ENCODE peak calls at places on chromosomes 2 and 18, in four cellular contexts. E is foreskin fibroblast, W is endothelial cell, X is GM13977. S is an unnamed sample.

GRCh38 chr2:9112079-9112721 is 94.4 kb upstream of the ASAP2 start:
- DNase-seq in E (peak; percentile 91), W (no peak), X (no peak), S (no peak)

GRCh38 chr18:79853993-79854364 is 56.2 kb downstream of the KCNG2 start:
- DNase-seq in E (no peak), W (no peak), X (no peak), S (no peak)

GRCh38 chr2:287471-287885 is 413 bp downstream of the ALKAL2 start:
- DNase-seq in E (no peak), W (peak; percentile 49), X (peak; percentile 64), S (peak; percentile 50)

GRCh38 chr2:64915510-64915900 is 73.7 kb upstream of the SLC1A4 start:
- DNase-seq in E (no peak), W (no peak), X (no peak), S (no peak)

GRCh38 chr2:40004336-40004735 is 225.3 kb upstream of the THUMPD2 start:
- DNase-seq in E (peak; percentile 61), W (no peak), X (no peak), S (no peak)

GRCh38 chr18:51668101-51668500 is 470.6 kb upstream of the MEX3C start:
- DNase-seq in E (peak; percentile 6), W (peak; percentile 73), X (peak; percentile 33), S (peak; percentile 81)

GRCh38 chr18:31679806-31680793 is 4.3 kb downstream of the B4GALT6 start:
- DNase-seq in E (no peak), W (no peak), X (no peak), S (no peak)

GRCh38 chr2:23460228-23460627 is 75.2 kb downstream of the KLHL29 start:
- DNase-seq in E (no peak), W (no peak), X (no peak), S (no peak)

GRCh38 chr2:188278388-188279092 is 13.1 kb upstream of the GULP1 start:
- DNase-seq in E (no peak), W (no peak), X (no peak), S (no peak)

GRCh38 chr2:24220534-24221281 is 45.9 kb downstream of the FAM228A start:
- DNase-seq in E (no peak), W (no peak), X (no peak), S (no peak)

GRCh38 chr2:46481541-46482193 is 2.3 kb downstream of the TMEM247 start:
- DNase-seq in E (peak; percentile 85), W (no peak), X (no peak), S (no peak)

GRCh38 chr2:7492719-7493118 is 575.5 kb downstream of the RNF144A start:
- DNase-seq in E (no peak), W (no peak), X (no peak), S (no peak)

GRCh38 chr2:223104336-223104735 is 52.3 kb downstream of the KCNE4 start:
- DNase-seq in E (no peak), W (no peak), X (no peak), S (no peak)

GRCh38 chr2:216777637-216778273 is 82.1 kb downstream of the TNP1 start:
- DNase-seq in E (peak; percentile 4), W (peak; percentile 56), X (peak; percentile 78), S (peak; percentile 29)

GRCh38 chr2:156896294-156896693 is 361.2 kb upstream of the GALNT5 start:
- DNase-seq in E (peak; percentile 17), W (no peak), X (peak; percentile 3), S (no peak)

GRCh38 chr18:25646971-25647370 is 295.0 kb upstream of the ZNF521 start:
- DNase-seq in E (peak; percentile 42), W (no peak), X (no peak), S (no peak)

GRCh38 chr2:225041210-225041870 is 928 bp downstream of the DOCK10 start:
- DNase-seq in E (peak; percentile 50), W (no peak), X (peak; percentile 83), S (peak; percentile 3)

GRCh38 chr18:10152475-10152874 is 238.7 kb downstream of the VAPA start:
- DNase-seq in E (no peak), W (no peak), X (no peak), S (no peak)

GRCh38 chr18:24031318-24031717 is 16.8 kb downstream of the TTC39C start:
- DNase-seq in E (no peak), W (no peak), X (no peak), S (no peak)

GRCh38 chr2:105100064-105100840 is 62.4 kb downstream of the MRPS9 start:
- DNase-seq in E (no peak), W (no peak), X (peak; percentile 54), S (no peak)

GRCh38 chr2:216849987-216850386 is 9.9 kb downstream of the TNP1 start:
- DNase-seq in E (no peak), W (no peak), X (no peak), S (no peak)

GRCh38 chr2:104859310-104860130 is 5.6 kb downstream of the POU3F3 start:
- DNase-seq in E (no peak), W (no peak), X (peak; percentile 20), S (no peak)

GRCh38 chr2:3146175-3146574 is 231.4 kb downstream of the EIPR1 start:
- DNase-seq in E (no peak), W (no peak), X (no peak), S (no peak)

GRCh38 chr2:217070043-217070430 is 210.2 kb upstream of the TNP1 start:
- DNase-seq in E (no peak), W (no peak), X (no peak), S (no peak)

GRCh38 chr2:85326946-85327756 is 638 bp downstream of the TGOLN2 start:
- DNase-seq in E (no peak), W (peak; percentile 32), X (peak; percentile 61), S (peak; percentile 42)

GRCh38 chr2:130882991-130883390 is 46.3 kb downstream of the ARHGEF4 start:
- DNase-seq in E (no peak), W (no peak), X (no peak), S (no peak)

GRCh38 chr2:108907822-108908716 is 81.0 kb downstream of the EDAR start:
- DNase-seq in E (no peak), W (no peak), X (no peak), S (no peak)

GRCh38 chr18:73663581-73663980 is 484.1 kb downstream of the FBXO15 start:
- DNase-seq in E (no peak), W (no peak), X (no peak), S (no peak)

GRCh38 chr18:5451871-5452270 is 91.9 kb downstream of the EPB41L3 start:
- DNase-seq in E (no peak), W (no peak), X (no peak), S (no peak)

GRCh38 chr18:59606193-59607175 is 90.7 kb downstream of the CCBE1 start:
- DNase-seq in E (peak; percentile 72), W (no peak), X (no peak), S (no peak)

GRCh38 chr2:694174-694573 is 17.0 kb upstream of the TMEM18 start:
- DNase-seq in E (peak; percentile 34), W (no peak), X (no peak), S (no peak)

GRCh38 chr2:240704651-240705050 is 13.0 kb downstream of the AQP12A start:
- DNase-seq in E (no peak), W (no peak), X (no peak), S (no peak)

GRCh38 chr2:47194410-47194809 is 39.3 kb upstream of the STPG4 start:
- DNase-seq in E (no peak), W (no peak), X (no peak), S (no peak)

GRCh38 chr2:98757904-98758421 is 27.0 kb upstream of the MGAT4A start:
- DNase-seq in E (peak; percentile 86), W (no peak), X (peak; percentile 66), S (no peak)

GRCh38 chr2:107337209-107337898 is 451.4 kb upstream of the ST6GAL2 start:
- DNase-seq in E (no peak), W (no peak), X (no peak), S (no peak)

GRCh38 chr2:232365621-232366321 is 12.8 kb upstream of the ALPP start:
- DNase-seq in E (no peak), W (peak; percentile 77), X (no peak), S (peak; percentile 61)
- TF ChIP-seq CTCF in E (peak; percentile 47), W (peak; percentile 57), X (peak; percentile 45), S (peak; percentile 52)

GRCh38 chr2:19362652-19363473 is 4.4 kb upstream of the OSR1 start:
- DNase-seq in E (peak; percentile 88), W (peak; percentile 80), X (peak; percentile 65), S (peak; percentile 86)
- TF ChIP-seq CTCF in E (peak; percentile 73), W (peak; percentile 89), X (peak; percentile 63), S (peak; percentile 84)

DNA sequence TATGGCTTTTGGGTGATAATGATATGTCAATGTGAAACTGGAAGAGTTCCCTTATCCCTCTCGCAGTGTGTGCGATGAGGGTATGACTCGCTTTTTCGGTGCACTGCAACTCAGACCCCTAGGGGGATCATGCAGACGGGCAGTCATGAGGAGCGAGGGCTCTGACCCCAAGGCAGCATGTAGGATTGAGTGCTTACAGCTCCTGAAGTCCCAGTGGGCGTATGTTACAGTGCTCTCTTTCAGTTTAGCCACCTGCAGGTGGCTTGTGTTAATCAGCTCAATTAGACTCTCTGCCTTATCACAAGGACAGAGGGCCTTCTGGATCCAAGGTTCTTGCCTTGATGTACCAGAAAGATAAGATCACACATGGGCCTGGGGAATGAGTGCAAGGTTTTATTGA is 1269.9 kb upstream of the GYPC start:
- DNase-seq in E (no peak), W (no peak), X (no peak), S (no peak)
- TF ChIP-seq CTCF in E (no peak), W (no peak), X (no peak), S (no peak)

GRCh38 chr2:44964704-44965343 is 23.3 kb downstream of the SIX3 start:
- DNase-seq in E (no peak), W (peak; percentile 55), X (no peak), S (peak; percentile 60)
- TF ChIP-seq CTCF in E (peak; percentile 8), W (peak; percentile 73), X (peak; percentile 25), S (no peak)

GRCh38 chr2:119674711-119675500 is 4.1 kb upstream of the TMEM177 start:
- DNase-seq in E (no peak), W (no peak), X (no peak), S (no peak)
- TF ChIP-seq CTCF in E (no peak), W (no peak), X (no peak), S (no peak)

DNA sequence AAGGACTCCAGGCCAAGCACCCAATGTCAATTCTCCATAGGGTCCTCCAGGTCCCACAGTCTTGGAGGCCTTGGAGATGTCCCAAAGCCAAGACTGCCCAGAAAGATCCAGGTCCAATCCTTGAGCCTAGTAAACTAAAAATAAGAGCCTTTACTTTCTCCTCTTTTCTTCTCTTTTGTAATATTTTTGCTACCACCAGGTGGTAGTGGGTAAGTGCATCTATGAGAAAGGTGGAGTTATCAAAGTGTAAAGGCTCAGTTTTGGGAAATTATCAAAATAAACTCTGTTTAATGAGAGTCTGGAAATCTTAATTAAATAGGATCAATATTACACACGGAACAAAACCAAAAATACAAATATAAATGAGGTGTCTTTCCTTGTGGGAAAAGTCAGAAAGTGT is 276.4 kb downstream of the ALK start:
- DNase-seq in E (no peak), W (no peak), X (no peak), S (no peak)
- TF ChIP-seq CTCF in E (no peak), W (peak; percentile 18), X (no peak), S (no peak)

GRCh38 chr18:2964349-2965010 is 48.5 kb downstream of the LPIN2 start:
- DNase-seq in E (no peak), W (no peak), X (no peak), S (no peak)

GRCh38 chr18:2960983-2961696 is 51.8 kb downstream of the LPIN2 start:
- DNase-seq in E (no peak), W (no peak), X (no peak), S (no peak)

GRCh38 chr18:2961828-2962227 is 51.1 kb downstream of the LPIN2 start:
- DNase-seq in E (no peak), W (no peak), X (no peak), S (peak; percentile 16)

GRCh38 chr18:2965797-2966196 is 47.1 kb downstream of the LPIN2 start:
- DNase-seq in E (no peak), W (no peak), X (no peak), S (no peak)

GRCh38 chr18:2963048-2963447 is 49.9 kb downstream of the LPIN2 start:
- DNase-seq in E (no peak), W (no peak), X (no peak), S (no peak)
- TF ChIP-seq CTCF in E (no peak), W (no peak), X (no peak), S (no peak)